ENCODE peak calls at places on chromosomes 12 and 14, in eight cellular contexts. W is HCT116, E is sigmoid colon, O is prostate gland, V is esophagus squamous epithelium, S is A549, Q is IMR-90, B is ovary. D is an unnamed sample.

GRCh38 chr12:65628061-65628460 is 196.2 kb upstream of the HMGA2 start:
- DNase-seq in W (no peak), E (no peak), O (no peak), V (no peak), S (no peak), Q (no peak), B (no peak), D (no peak)

GRCh38 chr14:26984318-26985177 is 386.7 kb upstream of the NOVA1 start:
- DNase-seq in W (peak; percentile 4), E (peak; percentile 77), O (peak; percentile 56), V (no peak), S (no peak), Q (peak; percentile 31), B (peak; percentile 44), D (peak; percentile 62)

GRCh38 chr14:54252072-54252730 is 144.6 kb upstream of the CDKN3 start:
- DNase-seq in W (peak; percentile 95), E (no peak), O (no peak), V (no peak), S (peak; percentile 8), Q (peak; percentile 58), B (no peak), D (no peak)

GRCh38 chr12:119940881-119941280 is 48.2 kb upstream of the BICDL1 start:
- DNase-seq in W (peak; percentile 68), E (no peak), O (no peak), V (no peak), S (peak; percentile 92), Q (peak; percentile 68), B (no peak), D (no peak)

GRCh38 chr14:95758331-95758730 is 44.4 kb upstream of the TCL1A start:
- DNase-seq in W (no peak), E (no peak), O (no peak), V (no peak), S (no peak), Q (no peak), B (no peak), D (no peak)

GRCh38 chr14:100802766-100803693 is 22.9 kb upstream of the MEG3 start:
- DNase-seq in W (no peak), E (no peak), O (no peak), V (no peak), S (no peak), Q (no peak), B (no peak), D (no peak)

GRCh38 chr12:56119361-56119796 is 1.3 kb downstream of the ZC3H10 start:
- DNase-seq in W (peak; percentile 82), E (peak; percentile 94), O (peak; percentile 68), V (no peak), S (peak; percentile 95), Q (peak; percentile 94), B (peak; percentile 71), D (peak; percentile 63)

GRCh38 chr14:68591786-68592185 is 201.1 kb downstream of the ZFP36L1 start:
- DNase-seq in W (no peak), E (no peak), O (no peak), V (no peak), S (no peak), Q (no peak), B (no peak), D (no peak)

GRCh38 chr14:71525663-71526246 is 406.5 kb upstream of the RGS6 start:
- DNase-seq in W (no peak), E (no peak), O (no peak), V (no peak), S (no peak), Q (peak; percentile 11), B (no peak), D (no peak)

GRCh38 chr12:32535260-32535999 is 136.1 kb downstream of the FGD4 start:
- DNase-seq in W (no peak), E (peak; percentile 83), O (peak; percentile 60), V (no peak), S (peak; percentile 31), Q (peak; percentile 69), B (peak; percentile 62), D (peak; percentile 88)

GRCh38 chr12:32390572-32391219 is 8.7 kb upstream of the FGD4 start:
- DNase-seq in W (no peak), E (no peak), O (no peak), V (no peak), S (no peak), Q (no peak), B (peak; percentile 63), D (peak; percentile 57)

GRCh38 chr12:77007476-77007875 is 57.9 kb downstream of the E2F7 start:
- DNase-seq in W (no peak), E (no peak), O (no peak), V (no peak), S (no peak), Q (no peak), B (no peak), D (no peak)

GRCh38 chr12:132287391-132288238 is 41.8 kb downstream of the GALNT9 start:
- DNase-seq in W (no peak), E (no peak), O (no peak), V (no peak), S (no peak), Q (no peak), B (no peak), D (no peak)

GRCh38 chr12:109475993-109476806 is 900 bp downstream of the KCTD10 start:
- DNase-seq in W (no peak), E (no peak), O (no peak), V (no peak), S (no peak), Q (no peak), B (no peak), D (no peak)

GRCh38 chr14:96177766-96178377 is 26.8 kb upstream of the BDKRB2 start:
- DNase-seq in W (no peak), E (peak; percentile 73), O (no peak), V (no peak), S (no peak), Q (no peak), B (no peak), D (no peak)

GRCh38 chr14:67557118-67557517 is 24.0 kb downstream of the PLEKHH1 start:
- DNase-seq in W (no peak), E (no peak), O (no peak), V (no peak), S (no peak), Q (peak; percentile 22), B (no peak), D (no peak)

GRCh38 chr12:23950011-23950774 is 723 bp upstream of the SOX5 start:
- DNase-seq in W (no peak), E (no peak), O (no peak), V (no peak), S (no peak), Q (peak; percentile 16), B (peak; percentile 13), D (no peak)

GRCh38 chr12:65631621-65632111 is 192.6 kb upstream of the HMGA2 start:
- DNase-seq in W (peak; percentile 97), E (no peak), O (no peak), V (no peak), S (peak; percentile 58), Q (peak; percentile 100), B (no peak), D (no peak)

GRCh38 chr14:80658733-80659132 is 282.8 kb downstream of the CEP128 start:
- DNase-seq in W (no peak), E (no peak), O (no peak), V (no peak), S (no peak), Q (no peak), B (no peak), D (no peak)

GRCh38 chr14:21496453-21496852 is 14.7 kb downstream of the METTL3 start:
- DNase-seq in W (no peak), E (no peak), O (no peak), V (no peak), S (no peak), Q (peak; percentile 80), B (no peak), D (no peak)

GRCh38 chr12:42023733-42024494 is 120.8 kb downstream of the GXYLT1 start:
- DNase-seq in W (peak; percentile 44), E (peak; percentile 82), O (peak; percentile 55), V (no peak), S (peak; percentile 64), Q (peak; percentile 64), B (peak; percentile 82), D (peak; percentile 73)

GRCh38 chr14:93410893-93411292 is 19.8 kb upstream of the UNC79 start:
- DNase-seq in W (no peak), E (no peak), O (no peak), V (no peak), S (no peak), Q (no peak), B (no peak), D (no peak)

GRCh38 chr12:20798561-20798960 is 11.9 kb upstream of the SLCO1B3 start:
- DNase-seq in W (peak; percentile 7), E (no peak), O (peak; percentile 22), V (no peak), S (no peak), Q (no peak), B (no peak), D (no peak)

GRCh38 chr12:12198124-12198523 is 68.7 kb downstream of the LRP6 start:
- DNase-seq in W (no peak), E (no peak), O (no peak), V (no peak), S (no peak), Q (no peak), B (no peak), D (no peak)

GRCh38 chr12:102302553-102302952 is 104.9 kb upstream of the PMCH start:
- DNase-seq in W (no peak), E (no peak), O (no peak), V (no peak), S (no peak), Q (no peak), B (no peak), D (no peak)
- TF ChIP-seq CTCF in W (no peak), E (no peak), O (no peak), V (no peak), S (no peak), Q (no peak), B (no peak), D (no peak)

GRCh38 chr12:52224154-52224553 is 8.9 kb upstream of the KRT7 start:
- DNase-seq in W (no peak), E (no peak), O (no peak), V (no peak), S (no peak), Q (peak; percentile 74), B (no peak), D (no peak)
- H3K27ac ChIP-seq in W (no peak overlapping the region), E (no peak overlapping the region), O (no peak overlapping the region), V (no peak overlapping the region), S (peak overlapping the region; percentile 82), Q (no peak overlapping the region), B (no peak overlapping the region), D (no peak overlapping the region)

GRCh38 chr14:76311410-76311758 is 64.6 kb upstream of the ESRRB start:
- DNase-seq in W (no peak), E (no peak), O (no peak), V (no peak), S (no peak), Q (no peak), B (no peak), D (no peak)
- TF ChIP-seq POLR2A in W (no peak), E (no peak), O (no peak), V (no peak), S (no peak), Q (no peak), B (no peak), D (no peak)

GRCh38 chr12:57766464-57767311 is at the start of gene CYP27B1:
- DNase-seq in W (no peak), E (no peak), O (no peak), V (no peak), S (no peak), Q (peak; percentile 7), B (peak; percentile 68), D (no peak)
- TF ChIP-seq CTCF in W (no peak), E (no peak), O (no peak), V (no peak), S (no peak), Q (no peak), B (no peak), D (no peak)